ENCODE peak calls at places on chromosomes 2 and 18, in nine cellular contexts. K is astrocyte of the spinal cord, F is gastrocnemius medialis, B is left ventricle myocardium inferior, U is body of pancreas, S is right atrium auricular region, W is fibroblast of mammary gland, E is A549, O is AG04449. G is an unnamed sample.

GRCh38 chr2:41718703-41719102 is 329.1 kb upstream of the PKDCC start:
- DNase-seq in K (no peak), E (no peak), S (no peak), O (no peak), U (no peak), W (no peak), F (no peak), B (no peak), G (no peak)

GRCh38 chr2:152740743-152741328 is 22.4 kb downstream of the ARL6IP6 start:
- DNase-seq in F (no peak), U (no peak), O (no peak), S (no peak), W (peak; percentile 77), B (no peak), K (peak; percentile 78), E (peak; percentile 26), G (no peak)

GRCh38 chr18:24659837-24660720 is 199.6 kb downstream of the HRH4 start:
- DNase-seq in F (no peak), B (peak; percentile 53), O (no peak), E (no peak), U (peak; percentile 14), W (peak; percentile 39), S (peak; percentile 63), K (no peak), G (peak; percentile 7)

GRCh38 chr2:40220177-40220925 is 231.5 kb downstream of the SLC8A1 start:
- DNase-seq in K (peak; percentile 49), S (no peak), F (peak; percentile 4), U (no peak), O (no peak), W (peak; percentile 91), E (no peak), B (peak; percentile 22), G (no peak)

GRCh38 chr18:22152093-22152492 is 17.3 kb upstream of the GATA6 start:
- DNase-seq in B (no peak), S (no peak), W (no peak), E (no peak), F (no peak), O (no peak), U (no peak), K (no peak), G (no peak)

GRCh38 chr2:240725266-240726060 is 33.8 kb downstream of the AQP12A start:
- DNase-seq in B (no peak), U (no peak), S (no peak), W (no peak), K (no peak), F (no peak), E (no peak), O (no peak), G (no peak)

GRCh38 chr2:106685180-106685897 is 198.2 kb downstream of the CD8B2 start:
- DNase-seq in B (no peak), S (no peak), W (no peak), F (no peak), K (no peak), U (no peak), E (no peak), O (no peak), G (no peak)

GRCh38 chr18:45793295-45793965 is 32.0 kb upstream of the SIGLEC15 start:
- DNase-seq in E (peak; percentile 66), O (peak; percentile 73), F (no peak), K (peak; percentile 81), S (no peak), W (peak; percentile 90), B (no peak), U (no peak), G (no peak)

GRCh38 chr2:74552914-74553811 is 579 bp downstream of the LOXL3 start:
- DNase-seq in S (no peak), E (no peak), W (peak; percentile 32), O (no peak), B (no peak), F (no peak), U (no peak), K (no peak), G (no peak)

GRCh38 chr2:54185105-54185504 is 69.7 kb downstream of the ACYP2 start:
- DNase-seq in O (no peak), W (no peak), K (no peak), S (no peak), F (no peak), B (no peak), U (no peak), E (no peak), G (no peak)

GRCh38 chr2:238945433-238946150 is 97.7 kb downstream of the TWIST2 start:
- DNase-seq in U (no peak), B (peak; percentile 60), S (peak; percentile 83), F (no peak), K (peak; percentile 44), O (no peak), E (peak; percentile 22), W (peak; percentile 68), G (no peak)

GRCh38 chr2:233248999-233249398 is 2.5 kb upstream of the ATG16L1 start:
- DNase-seq in U (no peak), E (no peak), W (no peak), O (no peak), F (no peak), S (no peak), B (no peak), K (no peak), G (no peak)

GRCh38 chr2:119659601-119660342 is 19.2 kb upstream of the TMEM177 start:
- DNase-seq in W (peak; percentile 54), S (no peak), O (no peak), E (no peak), F (no peak), B (no peak), K (peak; percentile 25), U (peak; percentile 63), G (no peak)

GRCh38 chr2:119657486-119658145 is 21.4 kb upstream of the TMEM177 start:
- DNase-seq in K (no peak), E (no peak), O (no peak), W (no peak), S (no peak), B (no peak), U (no peak), F (no peak), G (no peak)

GRCh38 chr2:119662297-119662696 is 16.7 kb upstream of the TMEM177 start:
- DNase-seq in K (no peak), W (no peak), S (no peak), B (no peak), O (no peak), E (no peak), U (no peak), F (no peak), G (no peak)

DNA sequence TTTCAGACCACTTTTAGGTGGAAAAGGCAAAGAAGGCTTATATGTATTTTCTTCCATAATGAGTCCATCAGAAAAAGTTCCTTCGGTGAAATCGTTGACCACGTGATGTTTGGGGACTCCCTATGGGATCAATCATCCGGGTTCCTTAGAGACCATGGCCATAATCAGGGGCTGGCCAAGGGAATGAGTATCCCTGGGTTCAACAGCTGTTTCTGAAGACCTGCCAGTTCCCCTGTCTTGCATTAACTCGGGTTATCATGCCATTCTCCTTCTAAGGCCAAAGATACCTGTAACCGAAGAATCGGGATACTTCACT is 18.7 kb upstream of the TMEM177 start:
- DNase-seq in U (no peak), E (no peak), B (no peak), W (no peak), S (no peak), F (no peak), K (no peak), O (no peak), G (no peak)
- TF ChIP-seq CTCF in U (no peak), E (no peak), B (peak; percentile 3), W (no peak), S (no peak), F (no peak), K (no peak), O (no peak), G (peak; percentile 38)

DNA sequence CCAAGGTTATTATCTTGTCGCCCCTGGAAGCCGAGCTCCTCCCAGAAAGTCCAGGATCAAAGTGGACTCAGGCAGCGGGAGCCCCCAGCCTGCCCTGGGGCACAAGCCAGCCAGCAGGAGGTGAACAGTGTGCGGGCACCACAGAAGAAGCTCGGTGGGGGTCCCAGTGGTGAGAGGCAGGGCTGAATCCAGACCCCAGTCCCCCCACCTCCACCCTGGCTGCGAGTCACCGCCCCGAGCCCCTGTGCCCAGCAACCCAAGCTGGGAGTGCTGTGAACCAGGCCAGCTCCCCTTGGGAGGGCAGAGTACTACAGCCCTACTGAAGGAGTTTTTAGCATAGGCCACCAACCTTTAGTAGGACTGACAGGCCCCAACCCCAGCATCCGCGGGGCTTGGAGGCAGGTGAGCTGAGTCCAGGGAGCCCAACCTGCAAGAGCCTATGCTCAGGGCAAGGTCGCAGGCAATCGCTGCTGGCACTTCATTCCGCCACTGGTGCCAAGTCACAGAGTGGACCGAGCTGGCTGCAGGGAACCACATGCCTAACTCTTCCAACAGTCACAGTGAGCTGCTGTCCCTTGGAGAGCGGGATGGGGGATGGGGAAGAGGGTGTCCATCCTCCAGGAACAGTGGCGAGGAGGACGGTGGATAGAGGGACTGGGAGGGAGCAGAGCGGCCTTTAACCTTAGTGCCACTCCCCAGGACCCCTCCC is 3.0 kb downstream of the PIEZO2 start:
- DNase-seq in S (no peak), K (no peak), F (no peak), O (no peak), B (peak; percentile 66), U (peak; percentile 39), W (no peak), E (no peak), G (no peak)
- H3K4me3 ChIP-seq in S (no peak overlapping the region), K (no peak overlapping the region), F (no peak overlapping the region), O (no peak overlapping the region), B (no peak overlapping the region), U (no peak overlapping the region), W (no peak overlapping the region), E (no peak overlapping the region), G (no peak overlapping the region)

DNA sequence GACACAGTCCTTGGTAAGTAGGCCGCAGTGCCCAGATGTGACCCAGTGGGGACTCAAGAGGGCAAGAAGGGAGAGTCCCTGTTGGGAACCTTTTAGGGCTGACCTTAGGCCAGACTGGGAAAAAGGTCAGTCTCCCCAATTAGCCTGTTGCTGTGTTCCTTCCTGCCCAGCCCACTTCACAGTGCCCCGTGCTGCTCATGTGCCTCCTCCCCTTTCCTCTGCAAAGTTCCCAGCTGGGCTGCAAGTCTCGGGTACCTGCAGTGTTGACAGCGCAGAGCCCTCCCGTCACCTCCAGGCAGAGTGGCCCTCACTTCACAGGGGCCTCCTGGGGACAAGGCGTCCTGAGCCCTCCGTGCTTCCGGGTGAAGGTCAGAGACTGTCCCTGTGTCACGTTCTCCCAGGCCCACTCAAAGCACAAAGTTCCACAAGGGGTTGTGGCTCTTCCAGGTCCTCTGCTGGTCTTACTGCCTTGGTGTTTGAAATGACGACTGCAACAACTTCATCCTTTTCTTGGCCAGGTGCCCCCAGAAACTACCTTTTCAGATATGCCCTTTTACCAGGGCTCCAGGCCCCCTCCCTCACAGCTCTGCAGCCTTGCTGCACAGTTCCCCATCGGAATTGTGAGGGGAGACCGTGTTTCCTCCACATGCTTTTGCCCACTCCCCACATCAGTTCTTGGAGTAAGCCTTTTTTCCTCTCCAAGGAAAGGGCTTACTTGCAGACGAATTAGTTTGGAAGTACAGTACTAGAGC is 225.8 kb downstream of the ALPK2 start:
- DNase-seq in E (no peak), U (no peak), W (no peak), F (no peak), K (no peak), S (no peak), O (no peak), B (peak; percentile 28), G (no peak)
- TF ChIP-seq CTCF in E (no peak), U (no peak), W (no peak), F (no peak), K (no peak), S (no peak), O (no peak), B (no peak), G (no peak)

DNA sequence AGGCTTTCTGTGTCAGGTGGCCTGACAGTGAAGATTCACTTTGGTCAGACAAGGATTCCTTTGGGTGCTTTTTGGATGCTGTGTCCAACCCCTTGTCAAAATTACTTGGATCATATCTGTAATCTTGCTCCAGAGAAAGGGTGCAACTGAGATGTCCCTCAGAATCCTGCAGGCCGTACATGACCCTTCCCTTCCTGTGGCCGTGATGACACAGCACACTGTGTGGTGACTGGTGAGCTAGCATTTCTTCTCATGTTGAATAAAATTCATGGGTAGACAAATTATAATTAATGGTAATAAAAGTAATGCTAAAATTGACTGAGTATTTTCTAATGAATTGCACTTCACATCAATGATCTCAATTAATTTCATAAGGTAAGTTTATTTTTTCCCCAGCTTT is 356.2 kb downstream of the LPIN1 start:
- DNase-seq in E (no peak), W (no peak), B (no peak), F (no peak), O (no peak), S (no peak), U (no peak), K (no peak), G (no peak)
- H3K4me3 ChIP-seq in E (no peak overlapping the region), W (no peak overlapping the region), B (no peak overlapping the region), F (no peak overlapping the region), O (no peak overlapping the region), S (no peak overlapping the region), U (no peak overlapping the region), K (no peak overlapping the region), G (no peak overlapping the region)